ENCODE peak calls at places on chromosomes 4 and X, in eight cellular contexts. G is GDM1; A is NT2/D1; L is COR-L47; K is GM20000; M is stimulated activated CD8-positive, alpha-beta memory T cell treated with anti-CD3 and anti-CD28 coated beads, Interleukin-7, amount 100 ng/mL, for 1 hour; J is iris pigment epithelial cell; H is left kidney. C is an unnamed sample.

GRCh38 chr4:20376070-20376469 is 124.4 kb downstream of the SLIT2 start:
- DNase-seq in G (no peak), M (no peak), K (no peak), L (no peak), A (no peak), J (no peak), H (no peak), C (no peak)

GRCh38 chr4:126172126-126172525 is 857.4 kb downstream of the FAT4 start:
- DNase-seq in G (no peak), M (no peak), J (no peak), K (no peak), A (no peak), H (no peak), L (no peak), C (no peak)

GRCh38 chr4:55507612-55508011 is 39.1 kb downstream of the CLOCK start:
- DNase-seq in A (no peak), H (no peak), M (no peak), L (no peak), K (no peak), G (no peak), J (no peak), C (no peak)

GRCh38 chrX:17032351-17032750 is 85.9 kb downstream of the REPS2 start:
- DNase-seq in L (no peak), G (no peak), M (no peak), A (no peak), J (peak; percentile 65), K (no peak), H (no peak), C (no peak)

GRCh38 chr4:92359481-92359880 is 55.7 kb downstream of the GRID2 start:
- DNase-seq in J (no peak), G (no peak), A (peak; percentile 0), H (no peak), K (no peak), M (no peak), L (peak; percentile 2), C (no peak)

GRCh38 chr4:8746523-8747466 is 124.8 kb downstream of the HMX1 start:
- DNase-seq in K (no peak), H (no peak), L (no peak), M (no peak), A (no peak), J (no peak), G (no peak), C (no peak)

GRCh38 chr4:24686866-24687672 is 102.7 kb upstream of the DHX15 start:
- DNase-seq in K (peak; percentile 35), M (no peak), G (no peak), L (no peak), A (no peak), J (peak; percentile 2), H (peak; percentile 36), C (peak; percentile 65)

GRCh38 chr4:26862381-26862915 is 1.8 kb downstream of the STIM2 start:
- DNase-seq in G (no peak), M (no peak), A (no peak), J (no peak), K (no peak), L (no peak), H (no peak), C (peak; percentile 57)

GRCh38 chr4:149048451-149049143 is 606.4 kb upstream of the NR3C2 start:
- DNase-seq in M (no peak), H (no peak), J (no peak), L (no peak), A (no peak), K (no peak), G (no peak), C (peak; percentile 4)

GRCh38 chrX:125175991-125176390 is 143.7 kb upstream of the TEX13C start:
- DNase-seq in M (no peak), A (no peak), H (no peak), K (no peak), L (no peak), G (no peak), J (no peak), C (no peak)

GRCh38 chr4:113356452-113356851 is 307.0 kb downstream of the ANK2 start:
- DNase-seq in M (no peak), L (no peak), H (no peak), K (no peak), G (no peak), J (no peak), A (no peak), C (no peak)

GRCh38 chr4:25427871-25428270 is 50.8 kb downstream of the ANAPC4 start:
- DNase-seq in H (no peak), J (no peak), K (no peak), M (no peak), A (no peak), L (no peak), G (no peak), C (no peak)

GRCh38 chr4:177118596-177118995 is 191.1 kb upstream of the NEIL3 start:
- DNase-seq in G (no peak), A (no peak), J (peak; percentile 95), L (no peak), M (no peak), K (no peak), H (peak; percentile 3), C (no peak)

GRCh38 chr4:27055226-27055760 is 194.7 kb downstream of the STIM2 start:
- DNase-seq in K (no peak), J (no peak), A (no peak), H (no peak), M (no peak), G (no peak), L (no peak), C (no peak)

GRCh38 chrX:2967012-2967411 is 37.9 kb upstream of the ARSD start:
- DNase-seq in H (no peak), M (no peak), G (no peak), A (no peak), K (no peak), J (no peak), L (no peak), C (no peak)